ENCODE peak calls at places on chromosomes 13 and 19, in eight cellular contexts. One of them, this sample, is unnamed.

GRCh38 chr19:11421607-11422098 is 2.5 kb upstream of the RGL3 start:
- DNase-seq in kidney glomerular epithelial cell: no peak
- DNase-seq in tibial nerve: no peak
- DNase-seq in stimulated activated CD8-positive, alpha-beta memory T cell treated with anti-CD3 and anti-CD28 coated beads, Interleukin-2, amount 100 ng/mL, for 48 hours: peak; percentile 52
- DNase-seq in EL: peak; percentile 17
- DNase-seq in anterior cingulate cortex: no peak
- DNase-seq in mucosa of descending colon: peak; percentile 70
- DNase-seq in renal cortical epithelial cell: no peak
- DNase-seq in this sample: no peak

GRCh38 chr13:112574476-112575294 is 13.3 kb downstream of the TUBGCP3 start:
- DNase-seq in kidney glomerular epithelial cell: no peak
- DNase-seq in tibial nerve: no peak
- DNase-seq in stimulated activated CD8-positive, alpha-beta memory T cell treated with anti-CD3 and anti-CD28 coated beads, Interleukin-2, amount 100 ng/mL, for 48 hours: no peak
- DNase-seq in EL: no peak
- DNase-seq in anterior cingulate cortex: no peak
- DNase-seq in mucosa of descending colon: no peak
- DNase-seq in renal cortical epithelial cell: no peak
- DNase-seq in this sample: no peak

GRCh38 chr13:29743229-29743786 is 107.1 kb downstream of the UBL3 start:
- DNase-seq in kidney glomerular epithelial cell: peak; percentile 26
- DNase-seq in tibial nerve: peak; percentile 30
- DNase-seq in stimulated activated CD8-positive, alpha-beta memory T cell treated with anti-CD3 and anti-CD28 coated beads, Interleukin-2, amount 100 ng/mL, for 48 hours: no peak
- DNase-seq in EL: peak; percentile 73
- DNase-seq in anterior cingulate cortex: no peak
- DNase-seq in mucosa of descending colon: no peak
- DNase-seq in renal cortical epithelial cell: peak; percentile 75
- DNase-seq in this sample: no peak

GRCh38 chr19:15015946-15016542 is 33.2 kb upstream of the CASP14 start:
- DNase-seq in kidney glomerular epithelial cell: no peak
- DNase-seq in tibial nerve: no peak
- DNase-seq in stimulated activated CD8-positive, alpha-beta memory T cell treated with anti-CD3 and anti-CD28 coated beads, Interleukin-2, amount 100 ng/mL, for 48 hours: no peak
- DNase-seq in EL: peak; percentile 14
- DNase-seq in anterior cingulate cortex: no peak
- DNase-seq in mucosa of descending colon: no peak
- DNase-seq in renal cortical epithelial cell: no peak
- DNase-seq in this sample: no peak

GRCh38 chr19:41690801-41691065 is 2.7 kb upstream of the CEACAM7 start:
- DNase-seq in kidney glomerular epithelial cell: no peak
- DNase-seq in tibial nerve: no peak
- DNase-seq in stimulated activated CD8-positive, alpha-beta memory T cell treated with anti-CD3 and anti-CD28 coated beads, Interleukin-2, amount 100 ng/mL, for 48 hours: no peak
- DNase-seq in EL: no peak
- DNase-seq in anterior cingulate cortex: no peak
- DNase-seq in mucosa of descending colon: no peak
- DNase-seq in renal cortical epithelial cell: no peak
- DNase-seq in this sample: no peak

GRCh38 chr13:26618726-26619125 is 61.2 kb downstream of the WASF3 start:
- DNase-seq in kidney glomerular epithelial cell: no peak
- DNase-seq in tibial nerve: no peak
- DNase-seq in stimulated activated CD8-positive, alpha-beta memory T cell treated with anti-CD3 and anti-CD28 coated beads, Interleukin-2, amount 100 ng/mL, for 48 hours: no peak
- DNase-seq in EL: no peak
- DNase-seq in anterior cingulate cortex: no peak
- DNase-seq in mucosa of descending colon: no peak
- DNase-seq in renal cortical epithelial cell: no peak
- DNase-seq in this sample: no peak

GRCh38 chr13:105441406-105441805 is 1094.1 kb downstream of the EFNB2 start:
- DNase-seq in kidney glomerular epithelial cell: no peak
- DNase-seq in tibial nerve: no peak
- DNase-seq in stimulated activated CD8-positive, alpha-beta memory T cell treated with anti-CD3 and anti-CD28 coated beads, Interleukin-2, amount 100 ng/mL, for 48 hours: no peak
- DNase-seq in EL: peak; percentile 3
- DNase-seq in anterior cingulate cortex: no peak
- DNase-seq in mucosa of descending colon: no peak
- DNase-seq in renal cortical epithelial cell: peak; percentile 10
- DNase-seq in this sample: no peak

GRCh38 chr13:94947392-94947791 is 235.0 kb upstream of the SOX21 start:
- DNase-seq in kidney glomerular epithelial cell: no peak
- DNase-seq in tibial nerve: no peak
- DNase-seq in stimulated activated CD8-positive, alpha-beta memory T cell treated with anti-CD3 and anti-CD28 coated beads, Interleukin-2, amount 100 ng/mL, for 48 hours: no peak
- DNase-seq in EL: no peak
- DNase-seq in anterior cingulate cortex: no peak
- DNase-seq in mucosa of descending colon: no peak
- DNase-seq in renal cortical epithelial cell: no peak
- DNase-seq in this sample: no peak

GRCh38 chr19:50513746-50514345 is at the start of gene ASPDH:
- DNase-seq in kidney glomerular epithelial cell: no peak
- DNase-seq in tibial nerve: no peak
- DNase-seq in stimulated activated CD8-positive, alpha-beta memory T cell treated with anti-CD3 and anti-CD28 coated beads, Interleukin-2, amount 100 ng/mL, for 48 hours: no peak
- DNase-seq in EL: no peak
- DNase-seq in anterior cingulate cortex: peak; percentile 43
- DNase-seq in mucosa of descending colon: peak; percentile 42
- DNase-seq in renal cortical epithelial cell: no peak
- DNase-seq in this sample: no peak